ENCODE peak calls at places on chromosome X, in six cellular contexts. One of them, this sample, is unnamed.

GRCh38 chrX:63581906-63582305 is 203.1 kb downstream of the ARHGEF9 start:
- ATAC-seq in gastroesophageal sphincter: no peak
- ATAC-seq in esophagus mucosa: no peak
- ATAC-seq in CD4-positive, CD25-positive, alpha-beta regulatory T cell: no peak
- ATAC-seq in stimulated activated naive CD8-positive, alpha-beta T cell treated with anti-CD3 and anti-CD28 coated beads, Interleukin-15, amount 100 ng/mL, for 72 hours: no peak
- ATAC-seq in HCT116: no peak
- ATAC-seq in this sample: no peak

GRCh38 chrX:19775830-19776498 is 111.4 kb downstream of the SH3KBP1 start:
- ATAC-seq in gastroesophageal sphincter: no peak
- ATAC-seq in esophagus mucosa: no peak
- ATAC-seq in CD4-positive, CD25-positive, alpha-beta regulatory T cell: no peak
- ATAC-seq in stimulated activated naive CD8-positive, alpha-beta T cell treated with anti-CD3 and anti-CD28 coated beads, Interleukin-15, amount 100 ng/mL, for 72 hours: no peak
- ATAC-seq in HCT116: no peak
- ATAC-seq in this sample: no peak

GRCh38 chrX:4239650-4240540 is 526.4 kb upstream of the PRKX start:
- ATAC-seq in gastroesophageal sphincter: no peak
- ATAC-seq in esophagus mucosa: no peak
- ATAC-seq in CD4-positive, CD25-positive, alpha-beta regulatory T cell: no peak
- ATAC-seq in stimulated activated naive CD8-positive, alpha-beta T cell treated with anti-CD3 and anti-CD28 coated beads, Interleukin-15, amount 100 ng/mL, for 72 hours: peak; percentile 48
- ATAC-seq in HCT116: no peak
- ATAC-seq in this sample: no peak

GRCh38 chrX:31178064-31178768 is 106.4 kb upstream of the FTHL17 start:
- ATAC-seq in gastroesophageal sphincter: no peak
- ATAC-seq in esophagus mucosa: no peak
- ATAC-seq in CD4-positive, CD25-positive, alpha-beta regulatory T cell: no peak
- ATAC-seq in stimulated activated naive CD8-positive, alpha-beta T cell treated with anti-CD3 and anti-CD28 coated beads, Interleukin-15, amount 100 ng/mL, for 72 hours: no peak
- ATAC-seq in HCT116: no peak
- ATAC-seq in this sample: no peak

GRCh38 chrX:133658244-133658911 is 243.1 kb upstream of the GPC4 start:
- ATAC-seq in gastroesophageal sphincter: no peak
- ATAC-seq in esophagus mucosa: no peak
- ATAC-seq in CD4-positive, CD25-positive, alpha-beta regulatory T cell: no peak
- ATAC-seq in stimulated activated naive CD8-positive, alpha-beta T cell treated with anti-CD3 and anti-CD28 coated beads, Interleukin-15, amount 100 ng/mL, for 72 hours: no peak
- ATAC-seq in HCT116: no peak
- ATAC-seq in this sample: no peak

GRCh38 chrX:41556958-41557357 is 109.8 kb downstream of the NYX start:
- ATAC-seq in gastroesophageal sphincter: no peak
- ATAC-seq in esophagus mucosa: no peak
- ATAC-seq in CD4-positive, CD25-positive, alpha-beta regulatory T cell: peak; percentile 68
- ATAC-seq in stimulated activated naive CD8-positive, alpha-beta T cell treated with anti-CD3 and anti-CD28 coated beads, Interleukin-15, amount 100 ng/mL, for 72 hours: peak; percentile 71
- ATAC-seq in HCT116: no peak
- ATAC-seq in this sample: no peak

GRCh38 chrX:15437724-15438123 is 53.5 kb upstream of the VEGFD start:
- ATAC-seq in gastroesophageal sphincter: peak; percentile 21
- ATAC-seq in esophagus mucosa: no peak
- ATAC-seq in CD4-positive, CD25-positive, alpha-beta regulatory T cell: no peak
- ATAC-seq in stimulated activated naive CD8-positive, alpha-beta T cell treated with anti-CD3 and anti-CD28 coated beads, Interleukin-15, amount 100 ng/mL, for 72 hours: no peak
- ATAC-seq in HCT116: no peak
- ATAC-seq in this sample: no peak

GRCh38 chrX:13109811-13110210 is 65.4 kb upstream of the FAM9C start:
- ATAC-seq in gastroesophageal sphincter: no peak
- ATAC-seq in esophagus mucosa: peak; percentile 65
- ATAC-seq in CD4-positive, CD25-positive, alpha-beta regulatory T cell: no peak
- ATAC-seq in stimulated activated naive CD8-positive, alpha-beta T cell treated with anti-CD3 and anti-CD28 coated beads, Interleukin-15, amount 100 ng/mL, for 72 hours: no peak
- ATAC-seq in HCT116: no peak
- ATAC-seq in this sample: no peak

GRCh38 chrX:144849141-144849540 is 398.2 kb upstream of the SPANXN1 start:
- ATAC-seq in gastroesophageal sphincter: no peak
- ATAC-seq in esophagus mucosa: no peak
- ATAC-seq in CD4-positive, CD25-positive, alpha-beta regulatory T cell: no peak
- ATAC-seq in stimulated activated naive CD8-positive, alpha-beta T cell treated with anti-CD3 and anti-CD28 coated beads, Interleukin-15, amount 100 ng/mL, for 72 hours: no peak
- ATAC-seq in HCT116: no peak
- ATAC-seq in this sample: no peak

GRCh38 chrX:110119480-110119879 is 116.6 kb downstream of the TMEM164 start:
- ATAC-seq in gastroesophageal sphincter: no peak
- ATAC-seq in esophagus mucosa: no peak
- ATAC-seq in CD4-positive, CD25-positive, alpha-beta regulatory T cell: no peak
- ATAC-seq in stimulated activated naive CD8-positive, alpha-beta T cell treated with anti-CD3 and anti-CD28 coated beads, Interleukin-15, amount 100 ng/mL, for 72 hours: no peak
- ATAC-seq in HCT116: no peak
- ATAC-seq in this sample: no peak

GRCh38 chrX:119693996-119694451 is 1.1 kb upstream of the SEPTIN6 start:
- ATAC-seq in gastroesophageal sphincter: no peak
- ATAC-seq in esophagus mucosa: no peak
- ATAC-seq in CD4-positive, CD25-positive, alpha-beta regulatory T cell: no peak
- ATAC-seq in stimulated activated naive CD8-positive, alpha-beta T cell treated with anti-CD3 and anti-CD28 coated beads, Interleukin-15, amount 100 ng/mL, for 72 hours: no peak
- ATAC-seq in HCT116: no peak
- ATAC-seq in this sample: no peak

GRCh38 chrX:40303256-40304077 is 205.7 kb upstream of the BCOR start:
- ATAC-seq in gastroesophageal sphincter: no peak
- ATAC-seq in esophagus mucosa: no peak
- ATAC-seq in CD4-positive, CD25-positive, alpha-beta regulatory T cell: no peak
- ATAC-seq in stimulated activated naive CD8-positive, alpha-beta T cell treated with anti-CD3 and anti-CD28 coated beads, Interleukin-15, amount 100 ng/mL, for 72 hours: no peak
- ATAC-seq in HCT116: no peak
- ATAC-seq in this sample: peak; percentile 43

GRCh38 chrX:70038951-70039350 is 10.8 kb downstream of the AWAT2 start:
- ATAC-seq in gastroesophageal sphincter: no peak
- ATAC-seq in esophagus mucosa: no peak
- ATAC-seq in CD4-positive, CD25-positive, alpha-beta regulatory T cell: no peak
- ATAC-seq in stimulated activated naive CD8-positive, alpha-beta T cell treated with anti-CD3 and anti-CD28 coated beads, Interleukin-15, amount 100 ng/mL, for 72 hours: no peak
- ATAC-seq in HCT116: no peak
- ATAC-seq in this sample: no peak

GRCh38 chrX:129825746-129826505 is 17.8 kb downstream of the ZDHHC9 start:
- ATAC-seq in gastroesophageal sphincter: no peak
- ATAC-seq in esophagus mucosa: no peak
- ATAC-seq in CD4-positive, CD25-positive, alpha-beta regulatory T cell: no peak
- ATAC-seq in stimulated activated naive CD8-positive, alpha-beta T cell treated with anti-CD3 and anti-CD28 coated beads, Interleukin-15, amount 100 ng/mL, for 72 hours: no peak
- ATAC-seq in HCT116: no peak
- ATAC-seq in this sample: no peak

GRCh38 chrX:102650903-102651241 is 411 bp upstream of the GPRASP1 start:
- ATAC-seq in gastroesophageal sphincter: peak; percentile 34
- ATAC-seq in esophagus mucosa: peak; percentile 12
- ATAC-seq in CD4-positive, CD25-positive, alpha-beta regulatory T cell: peak; percentile 14
- ATAC-seq in stimulated activated naive CD8-positive, alpha-beta T cell treated with anti-CD3 and anti-CD28 coated beads, Interleukin-15, amount 100 ng/mL, for 72 hours: peak; percentile 35
- ATAC-seq in HCT116: no peak
- ATAC-seq in this sample: no peak

GRCh38 chrX:19630776-19631707 is 115.7 kb upstream of the MAP3K15 start:
- ATAC-seq in gastroesophageal sphincter: no peak
- ATAC-seq in esophagus mucosa: no peak
- ATAC-seq in CD4-positive, CD25-positive, alpha-beta regulatory T cell: no peak
- ATAC-seq in stimulated activated naive CD8-positive, alpha-beta T cell treated with anti-CD3 and anti-CD28 coated beads, Interleukin-15, amount 100 ng/mL, for 72 hours: no peak
- ATAC-seq in HCT116: no peak
- ATAC-seq in this sample: no peak

GRCh38 chrX:50813843-50814661 is at the start of gene SHROOM4:
- ATAC-seq in gastroesophageal sphincter: peak; percentile 81
- ATAC-seq in esophagus mucosa: peak; percentile 57
- ATAC-seq in CD4-positive, CD25-positive, alpha-beta regulatory T cell: no peak
- ATAC-seq in stimulated activated naive CD8-positive, alpha-beta T cell treated with anti-CD3 and anti-CD28 coated beads, Interleukin-15, amount 100 ng/mL, for 72 hours: no peak
- ATAC-seq in HCT116: no peak
- ATAC-seq in this sample: no peak

GRCh38 chrX:54695816-54696487 is 102.1 kb downstream of the ITIH6 start:
- ATAC-seq in gastroesophageal sphincter: no peak
- ATAC-seq in esophagus mucosa: peak; percentile 59
- ATAC-seq in CD4-positive, CD25-positive, alpha-beta regulatory T cell: no peak
- ATAC-seq in stimulated activated naive CD8-positive, alpha-beta T cell treated with anti-CD3 and anti-CD28 coated beads, Interleukin-15, amount 100 ng/mL, for 72 hours: no peak
- ATAC-seq in HCT116: no peak
- ATAC-seq in this sample: peak; percentile 91

GRCh38 chrX:39298821-39299220 is 497.6 kb downstream of the MID1IP1 start:
- ATAC-seq in gastroesophageal sphincter: no peak
- ATAC-seq in esophagus mucosa: no peak
- ATAC-seq in CD4-positive, CD25-positive, alpha-beta regulatory T cell: no peak
- ATAC-seq in stimulated activated naive CD8-positive, alpha-beta T cell treated with anti-CD3 and anti-CD28 coated beads, Interleukin-15, amount 100 ng/mL, for 72 hours: peak; percentile 56
- ATAC-seq in HCT116: no peak
- ATAC-seq in this sample: no peak

GRCh38 chrX:104707042-104707441 is 141.0 kb downstream of the IL1RAPL2 start:
- ATAC-seq in gastroesophageal sphincter: no peak
- ATAC-seq in esophagus mucosa: no peak
- ATAC-seq in CD4-positive, CD25-positive, alpha-beta regulatory T cell: no peak
- ATAC-seq in stimulated activated naive CD8-positive, alpha-beta T cell treated with anti-CD3 and anti-CD28 coated beads, Interleukin-15, amount 100 ng/mL, for 72 hours: no peak
- ATAC-seq in HCT116: no peak
- ATAC-seq in this sample: no peak

GRCh38 chrX:10158279-10158939 is 1.6 kb downstream of the CLCN4 start:
- ATAC-seq in gastroesophageal sphincter: no peak
- ATAC-seq in esophagus mucosa: peak; percentile 49
- ATAC-seq in CD4-positive, CD25-positive, alpha-beta regulatory T cell: peak; percentile 44
- ATAC-seq in stimulated activated naive CD8-positive, alpha-beta T cell treated with anti-CD3 and anti-CD28 coated beads, Interleukin-15, amount 100 ng/mL, for 72 hours: peak; percentile 45
- ATAC-seq in HCT116: no peak
- ATAC-seq in this sample: peak; percentile 68

This sample was measured in stimulated activated memory B cell treated with anti-CD40 and anti-IgM and Interleukin-4, amounts not matched to agents 10 μg/mL and 1 μg/mL and 100 μg/mL, for 72 hours.